ENCODE peak calls at places on chromosomes 3 and 15, in seven cellular contexts. I, H, U, M, J, T and O are unnamed samples.

GRCh38 chr3:149174901-149175300 is 45.5 kb downstream of the HPS3 start:
- DNase-seq in J (no peak), I (no peak), M (no peak), H (no peak), T (no peak), U (peak), O (no peak)

GRCh38 chr3:42114130-42114529 is 23.0 kb downstream of the TRAK1 start:
- DNase-seq in H (no peak), U (no peak), J (no peak), M (no peak), I (no peak), T (no peak), O (no peak)

GRCh38 chr3:28575748-28576589 is 227.3 kb upstream of the AZI2 start:
- DNase-seq in M (no peak), U (peak), J (no peak), T (no peak), H (no peak), I (peak), O (peak)

GRCh38 chr15:71278989-71279756 is 163.9 kb downstream of the THSD4 start:
- DNase-seq in T (peak), I (peak), H (peak), U (peak), M (peak), J (no peak), O (peak)

GRCh38 chr3:16484216-16484615 is 29.3 kb downstream of the RFTN1 start:
- DNase-seq in I (peak), J (no peak), H (no peak), U (peak), T (peak), M (peak), O (no peak)

GRCh38 chr15:96338772-96339661 is 8.5 kb downstream of the NR2F2 start:
- DNase-seq in M (no peak), T (no peak), I (peak), U (no peak), H (no peak), J (no peak), O (no peak)

GRCh38 chr15:65957451-65957850 is 88.2 kb downstream of the RAB11A start:
- DNase-seq in I (no peak), H (no peak), T (no peak), U (no peak), M (no peak), J (no peak), O (no peak)

GRCh38 chr15:55683366-55683765 is 59.6 kb downstream of the PRTG start:
- DNase-seq in I (peak), U (peak), M (no peak), T (no peak), J (no peak), H (no peak), O (peak)

GRCh38 chr3:125061646-125062045 is 5.8 kb upstream of the HEG1 start:
- DNase-seq in I (no peak), M (no peak), J (no peak), U (no peak), H (no peak), T (no peak), O (no peak)

GRCh38 chr15:35470441-35470840 is 75.5 kb downstream of the DPH6 start:
- DNase-seq in I (no peak), U (no peak), T (no peak), M (no peak), H (no peak), J (no peak), O (no peak)

GRCh38 chr3:117549716-117550115 is 840.1 kb downstream of the TUSC7 start:
- DNase-seq in H (no peak), T (no peak), J (no peak), M (no peak), U (no peak), I (no peak), O (no peak)

GRCh38 chr3:186966406-186966805 is 36.1 kb downstream of the ST6GAL1 start:
- DNase-seq in I (no peak), T (no peak), H (no peak), M (no peak), J (no peak), U (no peak), O (no peak)

GRCh38 chr3:31762888-31763351 is 218.1 kb downstream of the OSBPL10 start:
- DNase-seq in M (no peak), H (no peak), J (no peak), U (no peak), T (no peak), I (no peak), O (no peak)

GRCh38 chr3:34254285-34254684 is 455.9 kb downstream of the PDCD6IP start:
- DNase-seq in I (no peak), H (no peak), U (no peak), T (no peak), M (no peak), J (no peak), O (no peak)

GRCh38 chr3:52779411-52780297 is 2.3 kb downstream of the ITIH1 start:
- DNase-seq in H (no peak), M (no peak), I (no peak), J (no peak), U (no peak), T (no peak), O (no peak)

GRCh38 chr15:81049835-81050234 is 49.1 kb downstream of the TLNRD1 start:
- DNase-seq in H (no peak), M (no peak), J (no peak), T (no peak), I (no peak), U (no peak), O (no peak)

GRCh38 chr3:196872316-196872715 is 4.6 kb downstream of the SENP5 start:
- DNase-seq in U (no peak), T (no peak), H (no peak), I (no peak), J (no peak), M (no peak), O (no peak)

GRCh38 chr3:183108002-183108449 is 8.7 kb upstream of the MCCC1 start:
- DNase-seq in T (no peak), I (peak), U (no peak), H (peak), M (no peak), J (no peak), O (peak)

GRCh38 chr3:170714151-170714550 is 128.3 kb upstream of the SLC7A14 start:
- DNase-seq in H (peak), M (no peak), I (peak), U (peak), J (no peak), T (no peak), O (peak)

DNA sequence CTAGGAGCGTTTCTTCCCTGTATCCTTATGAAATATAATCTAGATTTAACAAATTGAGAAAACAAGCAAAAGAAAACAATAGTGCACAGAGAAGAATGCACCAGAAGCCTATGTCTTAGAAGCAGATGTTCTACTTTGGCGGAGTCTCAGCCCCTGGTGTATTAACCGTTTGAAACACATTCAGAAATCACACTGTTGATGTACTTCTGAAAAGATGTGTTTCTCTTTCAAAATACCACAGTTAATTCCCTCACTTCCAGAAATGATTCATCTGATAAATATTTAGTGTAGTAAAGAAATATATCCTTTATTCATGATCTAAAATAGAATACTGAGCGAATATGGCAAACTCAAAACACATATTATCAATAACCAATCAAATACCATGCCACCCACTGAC is 77.7 kb downstream of the CBLB start:
- DNase-seq in H (no peak), U (peak), I (peak), M (peak), T (peak), J (no peak), O (no peak)
- H3K4me3 ChIP-seq in H (no peak), U (peak), I (no peak), M (no peak), T (no peak), J (no peak), O (no peak)

DNA sequence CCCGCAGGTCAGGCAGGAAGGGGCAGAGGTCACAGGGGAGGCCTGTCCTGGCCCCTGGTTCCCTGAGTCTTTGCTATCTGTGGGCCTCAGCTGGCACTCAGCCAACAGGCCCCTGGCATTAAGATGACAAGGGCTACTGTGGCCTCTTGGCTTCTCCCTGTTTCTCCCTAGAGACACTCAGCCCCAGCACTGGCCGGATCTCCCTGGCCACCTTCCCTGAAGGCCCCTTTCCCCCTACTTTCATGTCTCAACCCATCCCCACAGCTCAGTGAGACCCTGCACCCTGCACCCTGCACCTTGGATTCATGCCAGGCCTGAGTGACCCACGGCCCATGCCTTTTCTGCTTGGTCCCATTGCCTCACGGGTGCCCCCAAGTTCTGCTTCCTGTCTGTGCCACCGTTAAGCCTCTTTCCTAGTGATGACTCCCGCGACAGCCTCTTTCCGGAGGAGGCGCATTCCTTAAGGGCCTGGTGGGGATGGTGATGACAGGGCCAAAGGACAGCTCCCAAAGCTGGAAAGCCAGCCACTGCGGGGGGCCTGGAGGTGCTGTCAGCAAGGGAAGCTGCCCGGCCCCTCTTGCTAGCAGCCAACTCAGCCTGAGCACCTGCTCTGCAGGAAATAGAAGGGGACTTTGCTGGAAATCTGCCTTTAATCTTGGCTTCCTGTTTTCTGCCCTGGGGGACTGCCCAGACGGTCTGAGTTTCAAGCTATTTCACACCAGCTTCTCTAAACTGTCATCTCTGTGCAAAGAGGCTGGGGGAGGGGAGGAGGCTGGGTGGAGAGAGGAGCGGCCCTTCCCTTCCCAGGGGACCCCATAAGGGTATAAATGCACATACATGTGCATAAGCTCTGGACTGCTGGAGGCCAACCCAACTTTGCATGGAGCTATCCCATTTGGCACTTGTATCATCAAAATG is 4.8 kb upstream of the CSK start:
- DNase-seq in I (no peak), M (no peak), U (no peak), T (no peak), H (no peak), J (no peak), O (no peak)
- H3K4me3 ChIP-seq in I (no peak), M (no peak), U (no peak), T (no peak), H (no peak), J (no peak), O (no peak)

GRCh38 chr3:14126017-14126902 is 1.4 kb downstream of the TMEM43 start:
- DNase-seq in I (no peak), M (no peak), H (no peak), U (no peak), J (no peak), T (no peak), O (peak)
- H3K4me3 ChIP-seq in I (peak), M (peak), H (peak), U (peak), J (peak), T (peak), O (peak)

DNA sequence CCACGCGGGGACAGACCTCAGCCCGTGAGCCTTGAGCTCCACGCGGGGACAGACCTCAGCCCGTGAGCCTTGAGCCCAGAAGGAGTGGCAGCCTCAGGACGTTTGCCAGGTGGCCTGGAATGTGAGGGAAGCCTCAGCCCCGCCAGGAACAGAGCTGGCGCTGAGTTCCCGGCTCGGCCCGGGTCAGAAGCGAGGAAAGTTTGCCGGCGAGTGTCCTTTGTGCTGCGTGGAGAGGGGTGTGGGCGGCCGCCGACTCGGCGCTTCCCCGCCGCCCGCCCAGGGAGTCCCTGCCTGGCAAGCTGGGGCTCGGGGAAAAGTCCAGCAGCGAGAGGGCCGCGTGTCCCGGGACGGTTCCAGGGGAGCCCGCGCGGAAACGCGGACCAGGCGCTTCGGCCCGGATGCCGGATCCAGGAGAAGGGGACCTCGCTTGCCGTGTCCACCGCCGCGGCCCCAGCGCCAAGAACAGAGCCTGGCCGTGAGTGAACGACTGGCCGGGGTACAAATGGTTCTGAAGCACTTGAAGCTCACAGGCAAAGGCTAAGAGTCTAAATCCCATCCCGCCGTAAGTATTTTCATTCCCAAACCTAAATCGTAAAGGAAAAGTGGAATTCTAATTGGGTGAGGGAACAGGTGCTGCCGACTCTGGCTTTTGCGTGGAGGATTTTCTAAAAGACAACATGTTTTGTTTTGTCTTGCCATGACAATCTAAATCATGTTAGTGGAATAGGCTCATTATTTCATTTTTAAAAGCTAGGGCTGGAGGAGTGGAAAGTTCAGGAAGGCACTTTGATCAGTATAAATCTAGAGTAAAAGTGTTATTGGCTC is 1.7 kb downstream of the LRRN1 start:
- DNase-seq in H (no peak), T (no peak), U (no peak), M (no peak), J (peak), I (no peak), O (no peak)
- H3K4me3 ChIP-seq in H (peak), T (no peak), U (no peak), M (peak), J (peak), I (no peak), O (no peak)